ENCODE peak calls at places on chromosomes 3 and 15, in five cellular contexts. E, O, T, W and G are unnamed samples.
A peak's percentile ranks its signal among the peaks of the same experiment; 100 is the strongest.

GRCh38 chr15:62809106-62809967 is 233.2 kb upstream of the TPM1 start:
- DNase-seq in E (no peak), O (peak; percentile 94), T (no peak), W (peak; percentile 23), G (peak; percentile 86)

GRCh38 chr3:159451067-159451466 is 537.6 kb upstream of the IL12A start:
- DNase-seq in E (no peak), O (no peak), T (no peak), W (no peak), G (no peak)

GRCh38 chr3:52444860-52445793 is at the start of gene SEMA3G:
- DNase-seq in E (peak; percentile 90), O (peak; percentile 73), T (peak; percentile 56), W (no peak), G (peak; percentile 33)

GRCh38 chr3:55965776-55966175 is 478.7 kb upstream of the WNT5A start:
- DNase-seq in E (no peak), O (no peak), T (no peak), W (no peak), G (no peak)

GRCh38 chr3:141362736-141363135 is 5.6 kb upstream of the ZBTB38 start:
- DNase-seq in E (no peak), O (no peak), T (no peak), W (no peak), G (no peak)

GRCh38 chr3:10834951-10835350 is 18.9 kb downstream of the SLC6A11 start:
- DNase-seq in E (no peak), O (no peak), T (no peak), W (no peak), G (no peak)

GRCh38 chr3:56771376-56771775 is 30.4 kb downstream of the ARHGEF3 start:
- DNase-seq in E (no peak), O (no peak), T (no peak), W (no peak), G (no peak)

GRCh38 chr15:41599061-41599460 is 40.0 kb downstream of the TYRO3 start:
- DNase-seq in E (no peak), O (no peak), T (no peak), W (no peak), G (no peak)

GRCh38 chr3:165256554-165256953 is 60.4 kb upstream of the SLITRK3 start:
- DNase-seq in E (no peak), O (no peak), T (no peak), W (no peak), G (no peak)

GRCh38 chr3:67389176-67389575 is 265.2 kb downstream of the SUCLG2 start:
- DNase-seq in E (no peak), O (no peak), T (no peak), W (no peak), G (no peak)

GRCh38 chr15:44713006-44713966 is 2.0 kb downstream of the B2M start:
- DNase-seq in E (no peak), O (peak; percentile 71), T (no peak), W (no peak), G (no peak)

GRCh38 chr3:161096771-161097367 is 8.3 kb downstream of the B3GALNT1 start:
- DNase-seq in E (peak; percentile 61), O (peak; percentile 28), T (peak; percentile 10), W (no peak), G (no peak)

GRCh38 chr15:56763082-56763481 is 29.8 kb upstream of the ZNF280D start:
- DNase-seq in E (no peak), O (no peak), T (no peak), W (no peak), G (no peak)

GRCh38 chr15:42131826-42132806 is 24.3 kb downstream of the PLA2G4F start:
- DNase-seq in E (peak; percentile 28), O (no peak), T (no peak), W (no peak), G (no peak)

GRCh38 chr15:93900476-93901400 is 330.6 kb upstream of the MCTP2 start:
- DNase-seq in E (peak; percentile 57), O (no peak), T (peak; percentile 13), W (no peak), G (peak; percentile 1)

GRCh38 chr3:170869240-170869592 is 779 bp downstream of the RPL22L1 start:
- DNase-seq in E (no peak), O (no peak), T (no peak), W (no peak), G (no peak)

GRCh38 chr3:170867143-170867542 is 2.9 kb downstream of the RPL22L1 start:
- DNase-seq in E (no peak), O (peak; percentile 32), T (no peak), W (no peak), G (no peak)

GRCh38 chr3:170868577-170869239 is 1.3 kb downstream of the RPL22L1 start:
- DNase-seq in E (no peak), O (no peak), T (no peak), W (no peak), G (no peak)

GRCh38 chr3:170866499-170866898 is 3.5 kb downstream of the RPL22L1 start:
- DNase-seq in E (no peak), O (no peak), T (no peak), W (no peak), G (no peak)

DNA sequence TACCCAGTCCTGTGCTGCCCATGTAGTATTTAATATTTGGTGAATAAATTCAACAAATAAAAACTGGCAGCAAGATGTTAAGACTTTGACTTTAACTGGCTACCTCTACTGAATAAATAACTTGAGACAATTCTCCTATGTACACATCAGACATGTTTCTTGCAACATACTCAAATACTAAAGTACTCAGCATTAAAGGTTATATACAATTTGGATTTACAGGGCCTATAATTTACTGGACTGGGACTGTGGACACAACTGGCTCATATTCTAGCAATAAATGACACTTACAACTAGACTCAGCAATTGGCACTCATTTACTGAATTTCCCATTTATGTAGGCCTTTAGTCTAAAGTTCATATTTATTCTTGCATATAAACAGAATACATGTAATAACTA is 2.4 kb downstream of the RPL22L1 start:
- DNase-seq in E (no peak), O (no peak), T (no peak), W (no peak), G (no peak)
- H2BK12ac ChIP-seq in E (no peak overlapping the region), O (no peak overlapping the region), T (no peak overlapping the region), W (no peak overlapping the region), G (no peak overlapping the region)

GRCh38 chr3:57981483-57982087 is 26.6 kb upstream of the FLNB start:
- DNase-seq in E (no peak), O (peak; percentile 48), T (no peak), W (no peak), G (no peak)

GRCh38 chr3:57982561-57983243 is 25.5 kb upstream of the FLNB start:
- DNase-seq in E (no peak), O (no peak), T (no peak), W (no peak), G (no peak)

GRCh38 chr3:57983734-57984518 is 24.3 kb upstream of the FLNB start:
- DNase-seq in E (no peak), O (peak; percentile 94), T (no peak), W (no peak), G (peak; percentile 79)

GRCh38 chr3:57977755-57978715 is 30.2 kb upstream of the FLNB start:
- DNase-seq in E (no peak), O (no peak), T (no peak), W (no peak), G (no peak)

DNA sequence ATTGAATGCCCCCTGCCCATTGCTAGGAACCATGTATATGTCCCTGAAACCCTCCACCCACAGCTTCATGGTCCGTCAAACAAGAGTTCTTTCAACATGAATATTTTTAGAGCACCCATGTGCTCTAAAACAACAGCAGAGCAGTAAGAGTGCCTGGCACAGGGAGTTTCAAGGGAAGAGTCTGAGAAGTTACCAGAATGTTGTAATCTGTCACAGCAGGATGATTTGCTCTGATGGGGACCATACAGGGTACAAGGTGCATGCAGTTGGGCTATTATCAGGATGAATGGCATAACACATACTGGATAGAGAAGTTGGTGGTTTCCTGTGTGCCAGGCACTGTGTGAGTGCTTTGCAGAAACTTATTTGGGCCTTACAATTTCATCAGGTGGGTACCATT is 27.8 kb upstream of the FLNB start:
- DNase-seq in E (no peak), O (no peak), T (no peak), W (no peak), G (no peak)
- H3K4ac ChIP-seq in E (no peak overlapping the region), O (peak overlapping the region; percentile 37), T (no peak overlapping the region), W (no peak overlapping the region), G (no peak overlapping the region)

DNA sequence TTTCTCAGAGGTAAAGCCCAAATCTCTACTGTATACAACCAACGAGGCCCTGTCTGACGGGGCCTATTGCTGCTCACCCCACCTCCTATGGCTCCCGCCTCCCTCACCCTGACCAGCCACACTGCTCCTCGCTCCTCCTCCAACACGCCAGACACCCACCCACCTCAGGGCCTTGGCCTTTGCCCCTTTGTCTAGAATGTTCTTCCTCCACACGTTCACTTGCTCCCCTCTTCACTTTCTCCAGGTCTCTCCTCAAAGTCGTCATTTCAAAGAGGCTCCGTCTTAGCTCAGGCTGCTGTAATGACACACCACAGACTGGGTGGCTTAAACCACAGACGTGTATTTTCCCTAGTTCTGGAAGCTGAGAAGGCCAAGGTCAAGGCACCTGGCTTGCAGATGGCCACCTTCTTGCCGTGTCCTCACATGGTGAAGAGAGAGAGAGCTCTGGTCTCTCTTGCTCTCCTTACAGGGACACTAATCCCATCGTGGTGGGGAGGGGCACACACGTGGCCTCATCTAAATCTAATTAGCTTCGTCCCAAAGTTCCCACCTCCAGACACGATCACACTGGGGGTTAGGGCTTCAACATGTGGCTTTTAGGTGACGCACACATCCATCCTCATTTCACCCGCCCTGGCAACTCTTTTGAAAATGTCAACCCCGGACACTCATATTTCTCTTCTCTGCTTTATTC is 98.2 kb downstream of the TLE3 start:
- DNase-seq in E (no peak), O (no peak), T (no peak), W (no peak), G (no peak)
- H2BK12ac ChIP-seq in E (no peak overlapping the region), O (no peak overlapping the region), T (peak overlapping the region; percentile 1), W (no peak overlapping the region), G (no peak overlapping the region)

GRCh38 chr15:36136054-36136453 is 443.4 kb upstream of the CDIN1 start:
- DNase-seq in E (no peak), O (no peak), T (no peak), W (no peak), G (no peak)

GRCh38 chr15:36130641-36131310 is 448.6 kb upstream of the CDIN1 start:
- DNase-seq in E (no peak), O (no peak), T (no peak), W (no peak), G (no peak)

DNA sequence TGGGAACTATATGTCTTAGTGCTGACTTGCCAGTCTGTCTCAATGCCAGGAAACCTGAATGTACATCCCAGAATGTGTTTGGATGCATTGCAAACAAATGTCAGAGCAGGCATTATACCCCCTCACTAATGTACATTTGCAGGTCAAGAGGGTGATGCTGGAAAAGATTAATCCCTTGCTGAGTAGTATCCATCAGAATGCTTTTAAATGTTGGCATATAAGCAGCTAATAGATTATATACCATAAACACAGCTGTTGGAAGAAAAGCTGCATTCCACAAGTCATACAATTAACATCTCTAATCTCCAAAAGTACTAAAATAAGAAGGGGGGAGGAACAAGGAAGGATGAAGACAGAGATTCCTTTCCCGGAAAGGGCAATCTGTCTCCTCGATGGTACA is 445.7 kb upstream of the CDIN1 start:
- DNase-seq in E (no peak), O (peak; percentile 46), T (no peak), W (no peak), G (no peak)
- H3K4ac ChIP-seq in E (no peak overlapping the region), O (no peak overlapping the region), T (no peak overlapping the region), W (no peak overlapping the region), G (no peak overlapping the region)

DNA sequence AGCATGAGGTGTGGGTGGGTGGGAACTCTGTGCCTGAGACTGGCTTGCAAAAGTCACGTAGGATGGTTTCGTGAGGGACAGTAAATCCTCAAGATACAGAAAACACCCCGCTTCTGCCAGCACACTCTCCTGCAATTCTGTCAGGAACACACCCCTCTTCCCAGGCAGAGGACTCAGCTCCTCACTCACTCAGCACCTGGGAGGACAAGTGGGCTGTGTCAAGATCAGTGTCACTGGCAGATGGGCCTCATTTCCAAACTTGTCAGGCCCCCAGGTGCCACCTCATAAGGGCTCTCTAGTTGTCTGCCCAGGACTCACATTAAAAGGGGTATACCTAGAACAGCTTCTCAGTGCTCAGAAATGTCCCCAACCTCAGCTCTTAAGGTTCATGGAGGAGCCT is 58.3 kb downstream of the DAPK2 start:
- DNase-seq in E (no peak), O (no peak), T (no peak), W (no peak), G (no peak)
- H2BK12ac ChIP-seq in E (no peak overlapping the region), O (no peak overlapping the region), T (no peak overlapping the region), W (no peak overlapping the region), G (no peak overlapping the region)